ENCODE peak calls at places on chromosome 16, in four cellular contexts. F, A, R and O are unnamed samples.

GRCh38 chr16:4376126-4376819 is 4.6 kb downstream of the VASN start:
- DNase-seq in F (no peak), A (peak; percentile 81), R (peak; percentile 58), O (no peak)

GRCh38 chr16:52404546-52404945 is 142.4 kb downstream of the TOX3 start:
- DNase-seq in F (no peak), A (no peak), R (peak; percentile 5), O (no peak)

GRCh38 chr16:4580245-4580644 is 24.1 kb downstream of the C16orf96 start:
- DNase-seq in F (no peak), A (peak; percentile 38), R (peak; percentile 53), O (no peak)

GRCh38 chr16:89880477-89881367 is 7.3 kb downstream of the TCF25 start:
- DNase-seq in F (no peak), A (no peak), R (no peak), O (no peak)

GRCh38 chr16:1707193-1707790 is 1.3 kb downstream of the MAPK8IP3 start:
- DNase-seq in F (no peak), A (peak; percentile 63), R (peak; percentile 22), O (no peak)

GRCh38 chr16:56657555-56658430 is at the start of gene MT1F:
- DNase-seq in F (peak; percentile 69), A (peak; percentile 31), R (peak; percentile 91), O (peak; percentile 26)

GRCh38 chr16:2475413-2476344 is 752 bp downstream of the TBC1D24 start:
- DNase-seq in F (no peak), A (no peak), R (no peak), O (no peak)

GRCh38 chr16:84048871-84049270 is 6.3 kb upstream of the SLC38A8 start:
- DNase-seq in F (no peak), A (no peak), R (no peak), O (no peak)

GRCh38 chr16:11473728-11474127 is 113.0 kb downstream of the LITAF start:
- DNase-seq in F (no peak), A (no peak), R (no peak), O (no peak)

GRCh38 chr16:11977206-11978041 is 890 bp downstream of the SNX29 start:
- DNase-seq in F (peak; percentile 66), A (peak; percentile 79), R (peak; percentile 32), O (no peak)

GRCh38 chr16:56332464-56333079 is 92.8 kb downstream of the AMFR start:
- DNase-seq in F (peak; percentile 87), A (peak; percentile 54), R (peak; percentile 47), O (no peak)

GRCh38 chr16:85083051-85083639 is 29.1 kb downstream of the CIBAR2 start:
- DNase-seq in F (no peak), A (no peak), R (no peak), O (no peak)

GRCh38 chr16:48126801-48127644 is 28.8 kb downstream of the ABCC12 start:
- DNase-seq in F (peak; percentile 66), A (peak; percentile 99), R (peak; percentile 79), O (no peak)

GRCh38 chr16:27779719-27780161 is 229.8 kb downstream of the KATNIP start:
- DNase-seq in F (no peak), A (peak; percentile 83), R (no peak), O (no peak)

GRCh38 chr16:26530584-26531289 is 536.0 kb upstream of the C16orf82 start:
- DNase-seq in F (no peak), A (no peak), R (no peak), O (no peak)

GRCh38 chr16:27458987-27459688 is 57.2 kb downstream of the IL21R start:
- DNase-seq in F (no peak), A (no peak), R (no peak), O (no peak)

GRCh38 chr16:22614271-22614947 is 103.7 kb downstream of the NPIPB5 start:
- DNase-seq in F (no peak), A (peak; percentile 30), R (peak; percentile 5), O (no peak)

GRCh38 chr16:85759631-85760419 is 8.9 kb upstream of the C16orf74 start:
- DNase-seq in F (peak; percentile 61), A (no peak), R (no peak), O (no peak)

GRCh38 chr16:58709338-58709737 is 24.8 kb upstream of the SLC38A7 start:
- DNase-seq in F (no peak), A (no peak), R (peak; percentile 72), O (no peak)

GRCh38 chr16:79483336-79483735 is 117.2 kb downstream of the MAF start:
- DNase-seq in F (no peak), A (no peak), R (no peak), O (no peak)

GRCh38 chr16:2200313-2200712 is 3.9 kb upstream of the CASKIN1 start:
- DNase-seq in F (no peak), A (no peak), R (no peak), O (no peak)

GRCh38 chr16:75987323-75987722 is 261.0 kb upstream of the CPHXL start:
- DNase-seq in F (no peak), A (no peak), R (no peak), O (no peak)

GRCh38 chr16:69311533-69312388 is 611 bp downstream of the VPS4A start:
- DNase-seq in F (peak; percentile 37), A (peak; percentile 36), R (peak; percentile 18), O (no peak)

GRCh38 chr16:1713933-1714332 is 7.9 kb downstream of the MAPK8IP3 start:
- DNase-seq in F (no peak), A (no peak), R (no peak), O (no peak)

GRCh38 chr16:87203060-87203656 is 114.0 kb downstream of the C16orf95 start:
- DNase-seq in F (peak; percentile 87), A (peak; percentile 80), R (peak; percentile 16), O (peak; percentile 49)

GRCh38 chr16:67000384-67001158 is 12.2 kb downstream of the CES4A start:
- DNase-seq in F (peak; percentile 63), A (peak; percentile 41), R (no peak), O (peak; percentile 63)

GRCh38 chr16:24151482-24151939 is 104.6 kb upstream of the CACNG3 start:
- DNase-seq in F (no peak), A (no peak), R (no peak), O (no peak)

GRCh38 chr16:47732122-47732805 is 271.1 kb downstream of the PHKB start:
- DNase-seq in F (no peak), A (peak; percentile 95), R (peak; percentile 59), O (no peak)

GRCh38 chr16:87457724-87458423 is 35.0 kb downstream of the ZCCHC14 start:
- DNase-seq in F (peak; percentile 91), A (peak; percentile 97), R (peak; percentile 97), O (no peak)

GRCh38 chr16:14150796-14151195 is 79.7 kb downstream of the MRTFB start:
- DNase-seq in F (no peak), A (no peak), R (no peak), O (no peak)

GRCh38 chr16:80931985-80932720 is 74.5 kb downstream of the CMC2 start:
- DNase-seq in F (peak; percentile 56), A (peak; percentile 78), R (peak; percentile 52), O (peak; percentile 28)

GRCh38 chr16:47258874-47259461 is 115.2 kb upstream of the NETO2 start:
- DNase-seq in F (peak; percentile 14), A (peak; percentile 25), R (no peak), O (no peak)

GRCh38 chr16:84361546-84361945 is 6.8 kb upstream of the ATP2C2 start:
- DNase-seq in F (no peak), A (no peak), R (peak; percentile 40), O (no peak)

GRCh38 chr16:3158014-3158497 is 23.2 kb downstream of the ZNF213 start:
- DNase-seq in F (no peak), A (no peak), R (no peak), O (no peak)

GRCh38 chr16:69909760-69910159 is 41.4 kb upstream of the CLEC18A start:
- DNase-seq in F (no peak), A (no peak), R (no peak), O (no peak)

GRCh38 chr16:30148101-30148500 is 25.1 kb upstream of the MAPK3 start:
- DNase-seq in F (no peak), A (no peak), R (no peak), O (no peak)